ENCODE peak calls at places on chromosomes 11 and 22, in eight cellular contexts. Z is right atrium auricular region; G is Peyer's patch; S is naive thymus-derived CD4-positive, alpha-beta T cell; U is psoas muscle; K is mucosa of descending colon; C is OCI-LY7; R is tibial nerve. W is an unnamed sample.

GRCh38 chr22:38428714-38429113 is 26.3 kb downstream of the KCNJ4 start:
- DNase-seq in Z (no peak), R (no peak), G (no peak), U (no peak), K (no peak), C (no peak), S (no peak), W (no peak)

GRCh38 chr11:9573775-9574555 is 495 bp downstream of the WEE1 start:
- DNase-seq in G (no peak), Z (no peak), K (peak; percentile 64), U (peak; percentile 56), R (no peak), S (peak; percentile 10), C (peak; percentile 48), W (peak; percentile 11)

GRCh38 chr11:19756675-19757475 is 44.2 kb downstream of the NAV2 start:
- DNase-seq in G (no peak), S (no peak), R (no peak), U (no peak), C (no peak), Z (no peak), K (no peak), W (no peak)

GRCh38 chr11:62556872-62557631 is 10.4 kb upstream of the AHNAK start:
- DNase-seq in C (no peak), U (peak; percentile 33), Z (no peak), R (no peak), S (no peak), K (peak; percentile 54), G (no peak), W (no peak)

GRCh38 chr11:105244157-105244820 is 104.7 kb upstream of the CARD18 start:
- DNase-seq in R (no peak), S (no peak), G (no peak), K (no peak), U (no peak), Z (no peak), C (no peak), W (peak; percentile 63)

GRCh38 chr11:116579857-116580727 is 192.7 kb downstream of the BUD13 start:
- DNase-seq in G (no peak), Z (no peak), R (no peak), K (no peak), S (no peak), C (no peak), U (no peak), W (no peak)

GRCh38 chr11:123707606-123708205 is 33.8 kb downstream of the ZNF202 start:
- DNase-seq in Z (no peak), G (peak; percentile 56), S (peak; percentile 54), K (peak; percentile 46), R (no peak), C (peak; percentile 26), U (no peak), W (peak; percentile 37)

GRCh38 chr11:17533782-17534415 is 10.3 kb downstream of the USH1C start:
- DNase-seq in R (no peak), Z (no peak), C (no peak), G (no peak), K (no peak), U (peak; percentile 11), S (no peak), W (no peak)

GRCh38 chr11:110713469-110713776 is 1.2 kb upstream of the ARHGAP20 start:
- DNase-seq in R (no peak), U (no peak), C (no peak), Z (no peak), S (no peak), K (peak; percentile 20), G (no peak), W (no peak)
- H3K4me3 ChIP-seq in R (peak overlapping the region; percentile 69), U (peak overlapping the region; percentile 85), C (no peak overlapping the region), Z (no peak overlapping the region), S (no peak overlapping the region), K (no peak overlapping the region), G (peak overlapping the region; percentile 60), W (no peak overlapping the region)

GRCh38 chr11:134624166-134624920 is 212.3 kb upstream of the B3GAT1 start:
- DNase-seq in R (no peak), Z (no peak), C (no peak), S (no peak), G (no peak), K (no peak), U (no peak), W (no peak)
- H3K9me3 ChIP-seq in R (no peaks in the 10 kb centered on the region), Z (no peaks in the 10 kb centered on the region), C (no peaks in the 10 kb centered on the region), S (no peaks in the 10 kb centered on the region), G (no peaks in the 10 kb centered on the region), K (no peaks in the 10 kb centered on the region), U (no peaks in the 10 kb centered on the region), W (no peaks in the 10 kb centered on the region)

GRCh38 chr11:75554258-75555022 is 7.6 kb upstream of the SERPINH1 start:
- DNase-seq in G (peak; percentile 73), U (peak; percentile 93), R (peak; percentile 66), K (peak; percentile 78), S (no peak), Z (peak; percentile 95), C (no peak), W (peak; percentile 100)
- H3K36me3 ChIP-seq in G (no peaks in the 10 kb centered on the region), U (no peaks in the 10 kb centered on the region), R (no peaks in the 10 kb centered on the region), K (no peaks in the 10 kb centered on the region), S (no peaks in the 10 kb centered on the region), Z (no peaks in the 10 kb centered on the region), C (no peaks in the 10 kb centered on the region), W (no peaks in the 10 kb centered on the region)

DNA sequence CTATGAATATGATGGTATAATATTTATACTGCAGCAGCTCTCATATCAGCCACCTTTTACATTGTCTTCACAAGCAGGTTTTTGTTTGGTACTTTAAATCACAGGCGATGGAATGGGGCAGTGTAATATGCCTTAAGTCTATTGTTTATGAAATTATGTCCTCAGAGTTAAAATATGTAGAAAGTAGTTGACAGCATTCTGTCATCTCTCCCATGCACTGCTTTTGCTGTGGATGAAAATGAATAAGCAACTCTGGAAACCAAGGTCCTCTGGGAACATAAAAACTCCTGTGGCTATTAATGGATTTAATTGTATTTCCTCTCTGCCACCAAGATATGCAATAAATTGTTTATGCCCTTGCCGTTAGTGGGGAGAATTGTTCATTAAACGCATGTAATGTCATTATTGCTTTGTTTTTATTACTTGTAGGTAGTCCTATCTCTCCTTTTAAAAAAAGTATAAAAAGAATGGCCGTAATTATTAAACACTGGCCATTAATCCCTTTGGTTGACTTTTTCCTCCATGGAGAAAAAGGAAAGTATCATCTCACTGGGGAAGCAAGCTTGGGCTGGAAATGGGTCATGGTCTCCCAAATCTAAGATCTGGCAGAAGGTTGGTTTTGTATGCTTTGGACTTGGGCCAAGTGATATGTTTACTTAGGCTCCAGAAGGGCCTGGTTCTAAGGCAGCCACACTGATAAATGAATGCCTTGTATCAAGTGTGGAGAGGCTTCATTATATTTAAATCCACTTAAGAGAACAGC is 13.0 kb downstream of the PACS1 start:
- DNase-seq in S (no peak), Z (no peak), G (no peak), R (no peak), K (no peak), C (no peak), U (no peak), W (no peak)
- H3K4me3 ChIP-seq in S (no peak overlapping the region), Z (no peak overlapping the region), G (no peak overlapping the region), R (no peak overlapping the region), K (no peak overlapping the region), C (peak overlapping the region; percentile 4), U (no peak overlapping the region), W (no peak overlapping the region)

DNA sequence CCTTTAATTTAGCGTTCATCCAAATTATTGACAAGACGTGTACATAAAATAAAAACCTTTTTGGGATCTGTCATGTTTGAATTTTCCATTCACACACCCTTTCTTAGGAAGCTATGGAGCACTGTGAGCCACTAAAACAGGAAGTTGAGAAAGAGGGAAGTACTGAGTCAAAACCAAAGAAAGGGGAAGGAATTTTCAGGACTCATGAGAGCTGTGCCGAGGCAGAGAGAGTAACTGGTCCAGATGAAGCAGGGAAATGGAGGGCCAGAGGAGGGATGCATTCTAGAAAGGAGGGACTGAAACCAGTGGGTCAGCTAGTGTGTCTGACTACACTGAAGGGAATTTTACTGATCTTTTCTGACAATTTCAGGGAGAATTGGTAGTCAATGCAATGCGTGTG is 24.9 kb downstream of the APLP2 start:
- DNase-seq in Z (no peak), R (no peak), S (no peak), K (no peak), G (no peak), U (no peak), C (no peak), W (no peak)
- H3K9me3 ChIP-seq in Z (no peaks in the 10 kb centered on the region), R (no peaks in the 10 kb centered on the region), S (no peaks in the 10 kb centered on the region), K (no peaks in the 10 kb centered on the region), G (no peaks in the 10 kb centered on the region), U (no peaks in the 10 kb centered on the region), C (no peaks in the 10 kb centered on the region), W (no peaks in the 10 kb centered on the region)

GRCh38 chr11:47460571-47461235 is 11.8 kb upstream of the RAPSN start:
- DNase-seq in C (no peak), G (no peak), K (no peak), U (peak; percentile 16), Z (no peak), R (no peak), S (no peak), W (no peak)

GRCh38 chr11:47466701-47467250 is 17.8 kb upstream of the RAPSN start:
- DNase-seq in K (peak; percentile 55), S (no peak), Z (no peak), R (no peak), C (no peak), U (peak; percentile 60), G (peak; percentile 57), W (peak; percentile 87)

GRCh38 chr11:47466201-47466600 is 17.3 kb upstream of the RAPSN start:
- DNase-seq in C (no peak), S (no peak), R (no peak), K (no peak), Z (no peak), G (no peak), U (no peak), W (no peak)

GRCh38 chr11:47464479-47464878 is 15.5 kb upstream of the RAPSN start:
- DNase-seq in R (no peak), Z (no peak), G (no peak), K (no peak), C (no peak), S (no peak), U (no peak), W (no peak)

GRCh38 chr11:47461876-47462275 is 12.9 kb upstream of the RAPSN start:
- DNase-seq in Z (no peak), U (no peak), C (no peak), S (no peak), G (no peak), R (no peak), K (no peak), W (no peak)
- H3K36me3 ChIP-seq in Z (no peaks in the 10 kb centered on the region), U (peaks cover 11% of the 10 kb centered on the region), C (peaks cover 35% of the 10 kb centered on the region), S (peaks cover 26% of the 10 kb centered on the region), G (peaks cover 26% of the 10 kb centered on the region), R (peaks cover 13% of the 10 kb centered on the region), K (no peaks in the 10 kb centered on the region), W (peaks cover 37% of the 10 kb centered on the region)

DNA sequence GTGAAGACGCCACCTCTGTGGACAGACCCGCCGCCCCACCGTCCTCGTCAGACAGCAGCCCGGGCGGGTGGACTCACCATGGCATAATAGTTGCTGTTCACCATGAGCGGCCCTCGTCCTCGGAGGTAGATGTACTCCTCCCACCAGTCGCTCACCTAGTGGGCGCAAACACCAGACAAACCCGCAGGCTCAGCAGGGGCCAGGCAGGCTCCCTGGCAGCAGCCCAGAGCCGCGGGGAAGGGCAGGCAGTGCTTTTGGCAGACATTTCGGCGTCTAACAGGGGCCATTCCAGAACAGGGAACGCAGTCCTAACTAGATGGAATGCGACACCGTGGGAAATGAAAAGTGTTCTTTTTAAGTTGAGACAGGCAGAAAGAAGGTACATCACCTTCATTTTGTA is 44.9 kb downstream of the CPT1A start:
- DNase-seq in G (no peak), K (no peak), R (no peak), C (no peak), U (no peak), S (no peak), Z (no peak), W (no peak)
- H3K4me3 ChIP-seq in G (no peak overlapping the region), K (no peak overlapping the region), R (no peak overlapping the region), C (no peak overlapping the region), U (no peak overlapping the region), S (no peak overlapping the region), Z (no peak overlapping the region), W (no peak overlapping the region)

GRCh38 chr22:31491218-31491962 is 1.7 kb upstream of the EIF4ENIF1 start:
- DNase-seq in C (no peak), U (no peak), S (no peak), G (no peak), R (no peak), Z (no peak), K (no peak), W (no peak)
- H3K9me3 ChIP-seq in C (no peaks in the 10 kb centered on the region), U (no peaks in the 10 kb centered on the region), S (no peaks in the 10 kb centered on the region), G (no peaks in the 10 kb centered on the region), R (no peaks in the 10 kb centered on the region), Z (no peaks in the 10 kb centered on the region), K (no peaks in the 10 kb centered on the region), W (no peaks in the 10 kb centered on the region)

W was measured in MG63.